ENCODE peak calls at places on chromosomes 6 and 20, in ten cellular contexts. K, N, U, E, W, G, D, A, L and X are unnamed samples.

GRCh38 chr6:156957931-156958547 is 180.9 kb downstream of the ARID1B start:
- DNase-seq in K (no peak), N (no peak), U (no peak), E (no peak), W (no peak), G (no peak), D (no peak), A (no peak), L (no peak), X (no peak)

GRCh38 chr6:142794424-142794823 is 150.6 kb downstream of the HIVEP2 start:
- DNase-seq in K (no peak), N (no peak), U (no peak), E (no peak), W (no peak), G (no peak), D (no peak), A (no peak), L (no peak), X (no peak)

GRCh38 chr6:96760153-96760687 is 77.1 kb downstream of the GPR63 start:
- DNase-seq in K (no peak), N (no peak), U (no peak), E (no peak), W (no peak), G (no peak), D (no peak), A (no peak), L (no peak), X (no peak)

GRCh38 chr6:45473121-45473967 is 95.6 kb upstream of the SUPT3H start:
- DNase-seq in K (no peak), N (no peak), U (no peak), E (no peak), W (no peak), G (peak), D (no peak), A (no peak), L (no peak), X (no peak)

GRCh38 chr6:143878272-143878760 is 14.0 kb downstream of the ZC2HC1B start:
- DNase-seq in K (no peak), N (no peak), U (no peak), E (no peak), W (no peak), G (peak), D (no peak), A (no peak), L (peak), X (no peak)

GRCh38 chr20:48040491-48040890 is 255.2 kb upstream of the SULF2 start:
- DNase-seq in K (no peak), N (no peak), U (no peak), E (no peak), W (no peak), G (no peak), D (no peak), A (no peak), L (no peak), X (no peak)

GRCh38 chr20:1317545-1318255 is 11.2 kb downstream of the SDCBP2 start:
- DNase-seq in K (no peak), N (peak), U (no peak), E (no peak), W (no peak), G (no peak), D (no peak), A (no peak), L (no peak), X (no peak)

GRCh38 chr20:39916236-39916635 is 772.8 kb downstream of the MAFB start:
- DNase-seq in K (no peak), N (no peak), U (no peak), E (no peak), W (no peak), G (peak), D (peak), A (no peak), L (no peak), X (no peak)

GRCh38 chr6:110511401-110511800 is 35.0 kb upstream of the SLC22A16 start:
- DNase-seq in K (no peak), N (no peak), U (no peak), E (no peak), W (no peak), G (peak), D (no peak), A (no peak), L (no peak), X (no peak)

GRCh38 chr6:36443498-36443844 is 671 bp downstream of the KCTD20 start:
- DNase-seq in K (no peak), N (peak), U (no peak), E (no peak), W (no peak), G (no peak), D (no peak), A (no peak), L (no peak), X (no peak)

GRCh38 chr6:15593798-15594197 is 69.0 kb downstream of the DTNBP1 start:
- DNase-seq in K (no peak), N (no peak), U (peak), E (peak), W (no peak), G (no peak), D (peak), A (no peak), L (no peak), X (no peak)

GRCh38 chr6:134446228-134446848 is 128.4 kb upstream of the SGK1 start:
- DNase-seq in K (no peak), N (no peak), U (no peak), E (no peak), W (no peak), G (peak), D (peak), A (no peak), L (no peak), X (no peak)

GRCh38 chr6:106448000-106448426 is 87.5 kb downstream of the CRYBG1 start:
- DNase-seq in K (no peak), N (no peak), U (peak), E (peak), W (peak), G (no peak), D (no peak), A (peak), L (no peak), X (no peak)

GRCh38 chr6:104559435-104560202 is 300.1 kb downstream of the HACE1 start:
- DNase-seq in K (no peak), N (no peak), U (no peak), E (no peak), W (no peak), G (no peak), D (no peak), A (no peak), L (no peak), X (no peak)

GRCh38 chr6:114040871-114041270 is 69.9 kb upstream of the HDAC2 start:
- DNase-seq in K (no peak), N (no peak), U (no peak), E (no peak), W (no peak), G (no peak), D (peak), A (no peak), L (no peak), X (no peak)

GRCh38 chr6:152609125-152609670 is 28.0 kb downstream of the SYNE1 start:
- DNase-seq in K (no peak), N (no peak), U (no peak), E (no peak), W (no peak), G (no peak), D (no peak), A (no peak), L (no peak), X (no peak)

GRCh38 chr20:2838170-2838797 is 2.2 kb downstream of the PCED1A start:
- DNase-seq in K (no peak), N (no peak), U (no peak), E (no peak), W (no peak), G (no peak), D (no peak), A (no peak), L (no peak), X (no peak)

GRCh38 chr6:26351544-26351953 is 13.4 kb upstream of the BTN3A2 start:
- DNase-seq in K (peak), N (no peak), U (no peak), E (no peak), W (no peak), G (peak), D (peak), A (no peak), L (peak), X (peak)

GRCh38 chr6:125749864-125750691 is 646 bp downstream of the HEY2 start:
- DNase-seq in K (no peak), N (peak), U (peak), E (peak), W (peak), G (no peak), D (no peak), A (no peak), L (no peak), X (no peak)

GRCh38 chr20:54058420-54059139 is 11.8 kb downstream of the BCAS1 start:
- DNase-seq in K (no peak), N (no peak), U (no peak), E (peak), W (no peak), G (no peak), D (no peak), A (no peak), L (no peak), X (no peak)

GRCh38 chr20:23396961-23397620 is 24.2 kb downstream of the NAPB start:
- DNase-seq in K (no peak), N (no peak), U (no peak), E (no peak), W (no peak), G (no peak), D (no peak), A (no peak), L (no peak), X (no peak)

GRCh38 chr6:136334465-136334846 is 44.8 kb upstream of the BCLAF1 start:
- DNase-seq in K (no peak), N (no peak), U (no peak), E (no peak), W (peak), G (no peak), D (no peak), A (no peak), L (no peak), X (no peak)

GRCh38 chr6:149842331-149842730 is 21.8 kb downstream of the LRP11 start:
- DNase-seq in K (no peak), N (no peak), U (no peak), E (no peak), W (no peak), G (no peak), D (no peak), A (no peak), L (no peak), X (no peak)

GRCh38 chr6:114008331-114008730 is 37.4 kb upstream of the HDAC2 start:
- DNase-seq in K (no peak), N (no peak), U (no peak), E (no peak), W (no peak), G (no peak), D (no peak), A (no peak), L (no peak), X (no peak)

GRCh38 chr6:43505718-43506117 is 4.4 kb downstream of the LRRC73 start:
- DNase-seq in K (no peak), N (no peak), U (no peak), E (no peak), W (no peak), G (no peak), D (no peak), A (peak), L (no peak), X (no peak)

GRCh38 chr6:30206152-30206551 is 7.1 kb downstream of the TRIM26 start:
- DNase-seq in K (no peak), N (no peak), U (no peak), E (no peak), W (no peak), G (no peak), D (no peak), A (no peak), L (no peak), X (no peak)

GRCh38 chr20:62860391-62860923 is 1.2 kb downstream of the TCFL5 start:
- DNase-seq in K (no peak), N (no peak), U (no peak), E (no peak), W (no peak), G (peak), D (peak), A (peak), L (no peak), X (no peak)

GRCh38 chr6:16654703-16655102 is 106.6 kb downstream of the ATXN1 start:
- DNase-seq in K (no peak), N (peak), U (no peak), E (no peak), W (no peak), G (no peak), D (no peak), A (no peak), L (no peak), X (no peak)

GRCh38 chr6:161393839-161394364 is 120.0 kb upstream of the AGPAT4 start:
- DNase-seq in K (peak), N (peak), U (peak), E (peak), W (no peak), G (peak), D (peak), A (no peak), L (peak), X (peak)

GRCh38 chr6:122580731-122581130 is 29.5 kb upstream of the PKIB start:
- DNase-seq in K (no peak), N (no peak), U (no peak), E (no peak), W (no peak), G (peak), D (peak), A (no peak), L (no peak), X (peak)

GRCh38 chr6:155154158-155154830 is 109.5 kb upstream of the CLDN20 start:
- DNase-seq in K (peak), N (no peak), U (no peak), E (no peak), W (no peak), G (peak), D (peak), A (no peak), L (no peak), X (peak)

GRCh38 chr6:156107514-156108150 is 652.0 kb upstream of the NOX3 start:
- DNase-seq in K (peak), N (no peak), U (no peak), E (no peak), W (no peak), G (peak), D (no peak), A (no peak), L (no peak), X (no peak)

GRCh38 chr20:20482453-20482852 is 114.5 kb downstream of the INSM1 start:
- DNase-seq in K (no peak), N (no peak), U (no peak), E (no peak), W (no peak), G (no peak), D (no peak), A (no peak), L (no peak), X (peak)

GRCh38 chr20:16599257-16599656 is 26.0 kb upstream of the KIF16B start:
- DNase-seq in K (no peak), N (no peak), U (no peak), E (no peak), W (no peak), G (no peak), D (no peak), A (no peak), L (no peak), X (no peak)

GRCh38 chr20:38210741-38211140 is 45.7 kb upstream of the TGM2 start:
- DNase-seq in K (no peak), N (no peak), U (no peak), E (no peak), W (no peak), G (peak), D (peak), A (no peak), L (no peak), X (no peak)

GRCh38 chr6:15793288-15793687 is 130.5 kb upstream of the DTNBP1 start:
- DNase-seq in K (peak), N (no peak), U (peak), E (no peak), W (no peak), G (peak), D (peak), A (no peak), L (no peak), X (no peak)

GRCh38 chr6:115524821-115525220 is 535.9 kb downstream of the FRK start:
- DNase-seq in K (no peak), N (no peak), U (no peak), E (no peak), W (no peak), G (no peak), D (no peak), A (no peak), L (no peak), X (no peak)

GRCh38 chr20:40814328-40814960 is 125.4 kb upstream of the MAFB start:
- DNase-seq in K (no peak), N (no peak), U (no peak), E (no peak), W (no peak), G (no peak), D (no peak), A (no peak), L (no peak), X (no peak)

GRCh38 chr6:7424967-7425807 is 35.6 kb downstream of the RIOK1 start:
- DNase-seq in K (no peak), N (no peak), U (peak), E (peak), W (peak), G (peak), D (no peak), A (no peak), L (peak), X (peak)
- TF ChIP-seq CTCF in K (peak), N (no peak), U (peak), E (peak), W (peak), G (peak), D (peak), A (peak), L (peak), X (peak)

GRCh38 chr20:49633023-49633422 is 65.1 kb upstream of the PTGIS start:
- DNase-seq in K (no peak), N (no peak), U (no peak), E (no peak), W (no peak), G (no peak), D (no peak), A (no peak), L (no peak), X (no peak)
- H3K4me3 ChIP-seq in K (no peak), N (no peak), U (no peak), E (no peak), W (no peak), G (no peak), D (no peak), A (no peak), L (no peak), X (no peak)

GRCh38 chr6:69867075-69867911 is 937 bp downstream of the COL19A1 start:
- DNase-seq in K (no peak), N (peak), U (peak), E (peak), W (peak), G (peak), D (no peak), A (peak), L (peak), X (no peak)
- TF ChIP-seq CTCF in K (peak), N (peak), U (peak), E (peak), W (peak), G (peak), D (no peak), A (peak), L (no peak), X (peak)

DNA sequence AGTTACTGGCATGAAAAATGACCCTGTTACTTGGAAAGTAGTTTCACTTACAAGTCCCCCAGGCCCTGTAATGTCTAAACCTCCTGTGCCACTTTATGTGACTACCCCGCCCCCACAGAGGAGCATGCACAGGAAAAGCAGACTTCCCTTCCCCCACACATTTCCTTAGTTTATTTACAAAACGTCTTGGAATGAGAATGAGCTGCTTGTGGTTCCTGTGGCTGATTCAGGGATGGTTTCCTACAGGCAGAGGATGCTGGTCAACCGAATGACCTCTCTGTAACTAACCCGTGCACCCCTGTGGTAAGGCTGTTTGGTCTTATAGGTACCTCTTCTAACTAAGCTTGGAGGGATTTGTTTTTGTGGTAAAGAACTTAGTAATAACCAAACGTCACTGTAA is 28.5 kb downstream of the RSPO3 start:
- DNase-seq in K (peak), N (no peak), U (peak), E (no peak), W (no peak), G (peak), D (peak), A (no peak), L (peak), X (peak)
- H3K4me3 ChIP-seq in K (no peak), N (no peak), U (no peak), E (no peak), W (no peak), G (no peak), D (no peak), A (no peak), L (no peak), X (no peak)

GRCh38 chr6:108116781-108117426 is 42.4 kb upstream of the OSTM1 start:
- DNase-seq in K (no peak), N (no peak), U (no peak), E (no peak), W (no peak), G (no peak), D (no peak), A (no peak), L (no peak), X (no peak)

GRCh38 chr6:108116424-108116780 is 41.9 kb upstream of the OSTM1 start:
- DNase-seq in K (no peak), N (no peak), U (no peak), E (no peak), W (no peak), G (no peak), D (no peak), A (no peak), L (no peak), X (no peak)

GRCh38 chr6:108115598-108116058 is 41.1 kb upstream of the OSTM1 start:
- DNase-seq in K (no peak), N (no peak), U (no peak), E (peak), W (peak), G (peak), D (no peak), A (peak), L (peak), X (no peak)

GRCh38 chr6:108113557-108114519 is 39.3 kb upstream of the OSTM1 start:
- DNase-seq in K (no peak), N (peak), U (peak), E (peak), W (peak), G (peak), D (peak), A (no peak), L (peak), X (peak)

DNA sequence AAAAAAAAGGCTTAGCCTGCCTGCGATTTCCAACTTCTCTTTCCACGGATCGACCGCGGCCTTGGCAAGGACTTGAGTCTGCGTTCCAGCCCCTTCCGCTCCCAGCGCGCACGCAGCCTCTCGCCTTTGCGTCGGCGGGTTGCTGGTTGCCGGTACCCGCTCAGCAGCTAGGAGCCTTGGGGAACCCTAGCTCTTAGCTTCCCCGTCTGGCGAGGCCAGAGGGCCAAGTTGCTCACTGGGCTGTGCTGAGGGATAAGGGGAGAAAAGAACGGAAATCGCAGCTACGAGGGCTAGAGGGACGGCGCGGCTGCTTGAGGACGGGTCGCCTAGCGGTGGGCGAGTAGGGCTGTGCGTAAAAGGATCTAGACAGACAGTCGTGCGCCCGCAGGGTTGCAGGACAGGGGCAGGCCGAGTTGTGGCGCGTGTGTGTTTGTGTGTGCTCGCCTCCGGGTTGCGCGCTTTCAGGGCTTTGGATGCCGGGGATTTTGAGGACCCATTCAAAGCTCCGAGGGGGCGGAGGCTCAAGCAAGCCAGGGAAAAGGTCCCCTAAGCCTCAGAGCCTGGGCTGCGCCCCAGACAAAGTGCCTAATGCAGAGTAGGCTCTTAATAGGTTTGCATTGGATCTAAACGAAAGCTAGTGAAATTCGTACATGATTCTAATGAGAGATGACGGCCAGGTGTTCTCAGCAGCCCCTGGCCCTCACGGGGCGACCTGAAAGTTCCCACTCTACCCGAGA is 40.5 kb upstream of the OSTM1 start:
- DNase-seq in K (no peak), N (no peak), U (peak), E (peak), W (peak), G (peak), D (peak), A (peak), L (peak), X (no peak)
- TF ChIP-seq CTCF in K (no peak), N (no peak), U (no peak), E (no peak), W (no peak), G (no peak), D (peak), A (no peak), L (no peak), X (peak)